ENCODE peak calls at places on chromosomes 7 and 10, in nine cellular contexts. A is pancreas, R is kidney, C is heart right ventricle, B is mucosa of descending colon, G is neural progenitor cell, D is uterus, U is trophoblast cell, H is mesendoderm. L is an unnamed sample. For H3K4me1, the result is how much of the 10 kb centered on the place peaks cover.

GRCh38 chr10:98262571-98262970 is 5.4 kb downstream of the LOXL4 start:
- DNase-seq in C (peak), G (no peak), B (no peak), D (no peak), R (peak), A (peak), U (peak), H (peak), L (peak)

GRCh38 chr10:50452603-50453002 is 171.2 kb downstream of the SGMS1 start:
- DNase-seq in R (no peak), H (no peak), U (no peak), D (no peak), A (no peak), G (no peak), B (no peak), C (no peak), L (no peak)

GRCh38 chr10:108064856-108065255 is 900.4 kb upstream of the SORCS1 start:
- DNase-seq in A (no peak), R (no peak), B (no peak), G (no peak), D (no peak), C (no peak), U (no peak), H (no peak), L (no peak)

GRCh38 chr7:35424869-35425495 is 171.1 kb upstream of the TBX20 start:
- DNase-seq in R (no peak), D (no peak), H (peak), G (peak), B (no peak), C (peak), U (peak), A (peak), L (peak)

GRCh38 chr10:24962998-24963397 is 10.6 kb upstream of the PRTFDC1 start:
- DNase-seq in B (no peak), U (peak), D (no peak), A (no peak), G (no peak), C (no peak), R (no peak), H (no peak), L (no peak)

GRCh38 chr10:26438534-26439269 is 561 bp downstream of the APBB1IP start:
- DNase-seq in B (peak), U (peak), D (no peak), C (peak), R (peak), A (peak), G (peak), H (peak), L (no peak)

GRCh38 chr10:96858706-96859050 is 26.6 kb downstream of the LCOR start:
- DNase-seq in B (no peak), U (no peak), G (no peak), D (no peak), C (no peak), R (no peak), H (no peak), A (no peak), L (no peak)

GRCh38 chr10:93916257-93917063 is 22.7 kb downstream of the SLC35G1 start:
- DNase-seq in B (no peak), G (peak), A (no peak), U (no peak), D (no peak), H (peak), R (no peak), C (no peak), L (no peak)

GRCh38 chr10:48215148-48215982 is 59.1 kb downstream of the FRMPD2 start:
- DNase-seq in R (no peak), C (peak), G (peak), U (peak), H (peak), A (no peak), D (no peak), B (no peak), L (peak)

GRCh38 chr10:96964131-96964530 is 132.0 kb downstream of the LCOR start:
- DNase-seq in G (no peak), B (no peak), U (no peak), A (no peak), H (no peak), R (no peak), C (no peak), D (no peak), L (no peak)

DNA sequence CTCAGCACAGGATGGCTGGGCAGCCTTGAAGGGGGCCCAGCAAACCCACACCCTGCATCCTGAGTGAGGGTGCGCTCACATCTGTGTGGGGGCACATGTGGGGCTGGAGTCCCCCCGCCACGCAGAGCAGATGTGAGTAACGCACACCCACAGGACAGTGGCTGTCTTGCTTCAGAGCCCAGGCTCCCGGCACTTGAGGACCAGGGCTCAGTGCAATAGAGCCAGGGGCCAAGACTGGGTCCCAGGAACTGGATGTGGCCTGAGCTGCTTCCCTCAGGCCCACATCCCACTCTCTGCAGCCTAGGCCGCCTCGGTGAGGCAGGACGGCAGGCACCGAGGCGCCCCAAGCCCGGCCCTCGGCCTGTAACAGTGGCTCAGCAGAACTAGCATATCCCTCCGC is 159.9 kb downstream of the MAD1L1 start:
- DNase-seq in A (no peak), B (no peak), G (no peak), U (no peak), C (no peak), H (no peak), R (no peak), D (no peak), L (no peak)
- H3K4me1 ChIP-seq in A (under half), B (under half), G (under half), U (under half), C (under half), H (under half), R (under half), D (under half), L (under half)

GRCh38 chr7:39734605-39735004 is 111.2 kb downstream of the RALA start:
- DNase-seq in U (no peak), C (no peak), G (no peak), B (no peak), R (no peak), H (peak), A (no peak), D (no peak), L (no peak)
- H3K4me3 ChIP-seq in U (no peak), C (no peak), G (peak), B (no peak), R (no peak), H (no peak), A (no peak), D (no peak), L (peak)

GRCh38 chr7:12709731-12710502 is 22.5 kb downstream of the ARL4A start:
- DNase-seq in R (no peak), H (no peak), U (no peak), C (no peak), A (no peak), G (no peak), D (no peak), B (no peak), L (no peak)

GRCh38 chr7:12705878-12706277 is 18.4 kb downstream of the ARL4A start:
- DNase-seq in D (no peak), C (no peak), A (no peak), B (no peak), U (no peak), G (no peak), R (no peak), H (no peak), L (no peak)

GRCh38 chr7:12708314-12708713 is 20.9 kb downstream of the ARL4A start:
- DNase-seq in A (no peak), B (no peak), U (no peak), H (no peak), C (no peak), G (no peak), D (no peak), R (no peak), L (no peak)

GRCh38 chr7:12703881-12704280 is 16.4 kb downstream of the ARL4A start:
- DNase-seq in U (no peak), C (no peak), G (no peak), D (no peak), H (no peak), A (no peak), R (no peak), B (no peak), L (no peak)

GRCh38 chr7:12706900-12707536 is 19.6 kb downstream of the ARL4A start:
- DNase-seq in R (no peak), B (no peak), U (no peak), G (no peak), H (no peak), A (no peak), C (no peak), D (no peak), L (no peak)
- H3K4me1 ChIP-seq in R (under half), B (under half), U (under half), G (under half), H (under half), A (under half), C (under half), D (under half), L (under half)

GRCh38 chr7:6252310-6252709 is 20.1 kb downstream of the CYTH3 start:
- DNase-seq in D (no peak), U (no peak), A (no peak), R (no peak), H (no peak), C (no peak), B (no peak), G (no peak), L (no peak)

GRCh38 chr7:6250364-6250833 is 22.0 kb downstream of the CYTH3 start:
- DNase-seq in B (no peak), C (no peak), G (no peak), H (no peak), U (peak), D (no peak), R (no peak), A (no peak), L (no peak)

GRCh38 chr7:6248581-6248980 is 23.8 kb downstream of the CYTH3 start:
- DNase-seq in U (peak), H (peak), G (no peak), D (no peak), A (no peak), R (no peak), C (no peak), B (no peak), L (no peak)

GRCh38 chr7:6252748-6253147 is 19.7 kb downstream of the CYTH3 start:
- DNase-seq in B (no peak), D (no peak), R (no peak), G (no peak), U (no peak), C (no peak), A (no peak), H (no peak), L (no peak)

GRCh38 chr7:6251653-6252052 is 20.8 kb downstream of the CYTH3 start:
- DNase-seq in D (no peak), C (no peak), G (no peak), B (no peak), H (no peak), A (no peak), R (no peak), U (no peak), L (no peak)
- H3K4me3 ChIP-seq in D (no peak), C (no peak), G (no peak), B (no peak), H (no peak), A (no peak), R (no peak), U (no peak), L (no peak)

GRCh38 chr7:87212478-87212877 is 7.1 kb downstream of the TMEM243 start:
- DNase-seq in G (no peak), D (no peak), A (no peak), B (no peak), U (no peak), R (no peak), H (no peak), C (no peak), L (no peak)
- H3K4me1 ChIP-seq in G (under half), D (under half), A (under half), B (under half), U (under half), R (under half), H (under half), C (under half), L (under half)